ENCODE peak calls at places on chromosomes 1 and 21, in ten cellular contexts. M, J, U, C, O, P, K, F, B and G are unnamed samples.

GRCh38 chr21:46097826-46098286 is at the start of gene COL6A2:
- DNase-seq in M (no peak), J (peak; percentile 84), U (no peak), C (peak; percentile 59), O (no peak), P (no peak), K (peak; percentile 27), F (peak; percentile 88), B (no peak), G (no peak)

GRCh38 chr1:109873278-109874175 is 37.1 kb upstream of the CSF1 start:
- DNase-seq in M (no peak), J (no peak), U (peak; percentile 29), C (no peak), O (no peak), P (no peak), K (no peak), F (peak; percentile 80), B (no peak), G (no peak)

GRCh38 chr1:188463919-188464318 is 1635.2 kb downstream of the PLA2G4A start:
- DNase-seq in M (no peak), J (no peak), U (no peak), C (no peak), O (no peak), P (no peak), K (no peak), F (no peak), B (no peak), G (no peak)

GRCh38 chr1:31937300-31938183 is 626 bp downstream of the PTP4A2 start:
- DNase-seq in M (no peak), J (peak; percentile 82), U (peak; percentile 27), C (peak; percentile 44), O (peak; percentile 91), P (peak; percentile 83), K (peak; percentile 77), F (peak; percentile 71), B (peak; percentile 72), G (peak; percentile 26)

GRCh38 chr1:156212833-156213643 is at the start of gene PMF1:
- DNase-seq in M (peak; percentile 95), J (peak; percentile 97), U (peak; percentile 94), C (peak; percentile 99), O (peak; percentile 98), P (peak; percentile 98), K (peak; percentile 93), F (peak; percentile 98), B (peak; percentile 96), G (peak; percentile 88)

GRCh38 chr1:63004868-63005267 is 220.9 kb downstream of the ATG4C start:
- DNase-seq in M (no peak), J (peak; percentile 53), U (peak; percentile 14), C (peak; percentile 30), O (peak; percentile 41), P (peak; percentile 59), K (no peak), F (peak; percentile 29), B (no peak), G (no peak)

GRCh38 chr1:177650947-177651346 is 318.9 kb downstream of the SEC16B start:
- DNase-seq in M (no peak), J (no peak), U (no peak), C (no peak), O (peak; percentile 31), P (no peak), K (no peak), F (no peak), B (no peak), G (no peak)

GRCh38 chr1:213829806-213830205 is 158.0 kb upstream of the PROX1 start:
- DNase-seq in M (peak; percentile 50), J (peak; percentile 31), U (no peak), C (no peak), O (no peak), P (no peak), K (no peak), F (no peak), B (no peak), G (no peak)

GRCh38 chr1:9193226-9193625 is 41.3 kb upstream of the H6PD start:
- DNase-seq in M (no peak), J (no peak), U (no peak), C (no peak), O (no peak), P (no peak), K (no peak), F (no peak), B (no peak), G (no peak)

GRCh38 chr1:159983681-159984080 is 29.6 kb upstream of the SLAMF9 start:
- DNase-seq in M (no peak), J (no peak), U (no peak), C (no peak), O (no peak), P (no peak), K (no peak), F (no peak), B (no peak), G (no peak)

GRCh38 chr1:47918257-47918867 is 78.8 kb downstream of the TRABD2B start:
- DNase-seq in M (no peak), J (no peak), U (no peak), C (no peak), O (no peak), P (no peak), K (no peak), F (no peak), B (no peak), G (no peak)

GRCh38 chr1:101174722-101175121 is 62.1 kb upstream of the S1PR1 start:
- DNase-seq in M (no peak), J (no peak), U (peak; percentile 89), C (peak; percentile 82), O (no peak), P (no peak), K (no peak), F (peak; percentile 54), B (no peak), G (peak; percentile 90)

GRCh38 chr1:185526318-185527307 is 207.6 kb upstream of the HMCN1 start:
- DNase-seq in M (no peak), J (no peak), U (no peak), C (no peak), O (no peak), P (no peak), K (no peak), F (no peak), B (no peak), G (no peak)

GRCh38 chr1:208652300-208653160 is 408.3 kb upstream of the PLXNA2 start:
- DNase-seq in M (peak; percentile 72), J (peak; percentile 78), U (peak; percentile 84), C (peak; percentile 70), O (peak; percentile 72), P (peak; percentile 62), K (no peak), F (peak; percentile 48), B (no peak), G (peak; percentile 59)